ENCODE peak calls at places on chromosomes 5 and 9, in four cellular contexts. One of them, this sample, is unnamed.

GRCh38 chr9:132168347-132168746 is 6.5 kb downstream of the NTNG2 start:
- DNase-seq in kidney glomerular epithelial cell: no peak
- DNase-seq in AG09319: no peak
- DNase-seq in fibroblast of the conjunctiva: no peak
- DNase-seq in this sample: peak

GRCh38 chr5:60960591-60960990 is 15.6 kb downstream of the NDUFAF2 start:
- DNase-seq in kidney glomerular epithelial cell: peak
- DNase-seq in AG09319: no peak
- DNase-seq in fibroblast of the conjunctiva: peak
- DNase-seq in this sample: peak

GRCh38 chr5:171520300-171521170 is 101.1 kb downstream of the FGF18 start:
- DNase-seq in kidney glomerular epithelial cell: no peak
- DNase-seq in AG09319: no peak
- DNase-seq in fibroblast of the conjunctiva: peak
- DNase-seq in this sample: peak

GRCh38 chr5:119389288-119390065 is 33.7 kb downstream of the TNFAIP8 start:
- DNase-seq in kidney glomerular epithelial cell: no peak
- DNase-seq in AG09319: no peak
- DNase-seq in fibroblast of the conjunctiva: no peak
- DNase-seq in this sample: peak

GRCh38 chr9:127763918-127764384 is 14.5 kb downstream of the SH2D3C start:
- DNase-seq in kidney glomerular epithelial cell: no peak
- DNase-seq in AG09319: no peak
- DNase-seq in fibroblast of the conjunctiva: no peak
- DNase-seq in this sample: no peak

GRCh38 chr9:99169982-99170761 is 51.6 kb downstream of the ALG2 start:
- DNase-seq in kidney glomerular epithelial cell: no peak
- DNase-seq in AG09319: no peak
- DNase-seq in fibroblast of the conjunctiva: no peak
- DNase-seq in this sample: no peak

GRCh38 chr9:123411191-123411590 is 55.2 kb downstream of the CRB2 start:
- DNase-seq in kidney glomerular epithelial cell: no peak
- DNase-seq in AG09319: no peak
- DNase-seq in fibroblast of the conjunctiva: no peak
- DNase-seq in this sample: no peak

GRCh38 chr9:126372716-126373115 is 46.1 kb downstream of the MVB12B start:
- DNase-seq in kidney glomerular epithelial cell: no peak
- DNase-seq in AG09319: no peak
- DNase-seq in fibroblast of the conjunctiva: no peak
- DNase-seq in this sample: no peak

GRCh38 chr9:126609711-126610388 is 3.9 kb upstream of the LMX1B start:
- DNase-seq in kidney glomerular epithelial cell: no peak
- DNase-seq in AG09319: no peak
- DNase-seq in fibroblast of the conjunctiva: no peak
- DNase-seq in this sample: no peak

GRCh38 chr9:21266733-21267132 is 26.9 kb upstream of the IFNA14 start:
- DNase-seq in kidney glomerular epithelial cell: no peak
- DNase-seq in AG09319: no peak
- DNase-seq in fibroblast of the conjunctiva: no peak
- DNase-seq in this sample: no peak

GRCh38 chr5:122849746-122850145 is 4.3 kb downstream of the SNX24 start:
- DNase-seq in kidney glomerular epithelial cell: peak
- DNase-seq in AG09319: no peak
- DNase-seq in fibroblast of the conjunctiva: no peak
- DNase-seq in this sample: peak

GRCh38 chr9:85884236-85884635 is 56.7 kb upstream of the NAA35 start:
- DNase-seq in kidney glomerular epithelial cell: no peak
- DNase-seq in AG09319: no peak
- DNase-seq in fibroblast of the conjunctiva: no peak
- DNase-seq in this sample: no peak

GRCh38 chr9:25396828-25397227 is 281.4 kb downstream of the TUSC1 start:
- DNase-seq in kidney glomerular epithelial cell: no peak
- DNase-seq in AG09319: no peak
- DNase-seq in fibroblast of the conjunctiva: no peak
- DNase-seq in this sample: no peak

GRCh38 chr5:106656821-106657220 is 1013.9 kb downstream of the EFNA5 start:
- DNase-seq in kidney glomerular epithelial cell: no peak
- DNase-seq in AG09319: no peak
- DNase-seq in fibroblast of the conjunctiva: no peak
- DNase-seq in this sample: no peak

GRCh38 chr5:73706963-73707362 is 81.0 kb downstream of the ARHGEF28 start:
- DNase-seq in kidney glomerular epithelial cell: no peak
- DNase-seq in AG09319: no peak
- DNase-seq in fibroblast of the conjunctiva: no peak
- DNase-seq in this sample: no peak

GRCh38 chr5:21219255-21219654 is 1231.3 kb upstream of the CDH18 start:
- DNase-seq in kidney glomerular epithelial cell: no peak
- DNase-seq in AG09319: no peak
- DNase-seq in fibroblast of the conjunctiva: no peak
- DNase-seq in this sample: no peak

GRCh38 chr5:68068204-68068603 is 147.4 kb upstream of the PIK3R1 start:
- DNase-seq in kidney glomerular epithelial cell: no peak
- DNase-seq in AG09319: no peak
- DNase-seq in fibroblast of the conjunctiva: no peak
- DNase-seq in this sample: peak

This sample was measured in renal cortical epithelial cell.